ENCODE peak calls at places on chromosomes 1 and 21, in eight cellular contexts. One of them, this sample, is unnamed. For H3K4me1, the result is how much of the 10 kb centered on the place peaks cover.

GRCh38 chr21:45039309-45040113 is 34.9 kb upstream of the ADARB1 start:
- DNase-seq in heart left ventricle: no peak
- DNase-seq in stomach: no peak
- DNase-seq in Caco-2: no peak
- DNase-seq in neural progenitor cell: no peak
- DNase-seq in cardiac muscle cell: no peak
- DNase-seq in CD8-positive, alpha-beta T cell: no peak
- DNase-seq in fibroblast of lung: no peak
- DNase-seq in this sample: no peak

GRCh38 chr1:21706151-21706835 is 37.1 kb upstream of the RAP1GAP start:
- DNase-seq in heart left ventricle: no peak
- DNase-seq in stomach: no peak
- DNase-seq in Caco-2: no peak
- DNase-seq in neural progenitor cell: peak
- DNase-seq in cardiac muscle cell: peak
- DNase-seq in CD8-positive, alpha-beta T cell: no peak
- DNase-seq in fibroblast of lung: peak
- DNase-seq in this sample: peak

GRCh38 chr1:66182551-66183178 is 351.3 kb upstream of the SGIP1 start:
- DNase-seq in heart left ventricle: peak
- DNase-seq in stomach: no peak
- DNase-seq in Caco-2: no peak
- DNase-seq in neural progenitor cell: peak
- DNase-seq in cardiac muscle cell: peak
- DNase-seq in CD8-positive, alpha-beta T cell: peak
- DNase-seq in fibroblast of lung: peak
- DNase-seq in this sample: peak

GRCh38 chr1:212981571-212982328 is 31.4 kb downstream of the VASH2 start:
- DNase-seq in heart left ventricle: peak
- DNase-seq in stomach: peak
- DNase-seq in Caco-2: no peak
- DNase-seq in neural progenitor cell: no peak
- DNase-seq in cardiac muscle cell: no peak
- DNase-seq in CD8-positive, alpha-beta T cell: no peak
- DNase-seq in fibroblast of lung: no peak
- DNase-seq in this sample: no peak

GRCh38 chr1:159746676-159747075 is 32.3 kb upstream of the CRP start:
- DNase-seq in heart left ventricle: no peak
- DNase-seq in stomach: no peak
- DNase-seq in Caco-2: no peak
- DNase-seq in neural progenitor cell: no peak
- DNase-seq in cardiac muscle cell: peak
- DNase-seq in CD8-positive, alpha-beta T cell: no peak
- DNase-seq in fibroblast of lung: no peak
- DNase-seq in this sample: no peak

GRCh38 chr1:46616277-46617107 is at the start of gene MOB3C:
- DNase-seq in heart left ventricle: peak
- DNase-seq in stomach: peak
- DNase-seq in Caco-2: peak
- DNase-seq in neural progenitor cell: peak
- DNase-seq in cardiac muscle cell: peak
- DNase-seq in CD8-positive, alpha-beta T cell: peak
- DNase-seq in fibroblast of lung: peak
- DNase-seq in this sample: peak

GRCh38 chr21:37220981-37221664 is 46.0 kb downstream of the VPS26C start:
- DNase-seq in heart left ventricle: peak
- DNase-seq in stomach: peak
- DNase-seq in Caco-2: peak
- DNase-seq in neural progenitor cell: peak
- DNase-seq in cardiac muscle cell: peak
- DNase-seq in CD8-positive, alpha-beta T cell: peak
- DNase-seq in fibroblast of lung: peak
- DNase-seq in this sample: peak

GRCh38 chr1:56429288-56429687 is 150.1 kb downstream of the PLPP3 start:
- DNase-seq in heart left ventricle: no peak
- DNase-seq in stomach: no peak
- DNase-seq in Caco-2: no peak
- DNase-seq in neural progenitor cell: no peak
- DNase-seq in cardiac muscle cell: no peak
- DNase-seq in CD8-positive, alpha-beta T cell: no peak
- DNase-seq in fibroblast of lung: no peak
- DNase-seq in this sample: no peak

GRCh38 chr21:42118901-42119300 is 47.8 kb downstream of the UMODL1 start:
- DNase-seq in heart left ventricle: no peak
- DNase-seq in stomach: no peak
- DNase-seq in Caco-2: no peak
- DNase-seq in neural progenitor cell: no peak
- DNase-seq in cardiac muscle cell: no peak
- DNase-seq in CD8-positive, alpha-beta T cell: no peak
- DNase-seq in fibroblast of lung: peak
- DNase-seq in this sample: no peak

GRCh38 chr1:25501235-25502058 is 42.0 kb upstream of the LDLRAP1 start:
- DNase-seq in heart left ventricle: no peak
- DNase-seq in stomach: no peak
- DNase-seq in Caco-2: peak
- DNase-seq in neural progenitor cell: peak
- DNase-seq in cardiac muscle cell: peak
- DNase-seq in CD8-positive, alpha-beta T cell: no peak
- DNase-seq in fibroblast of lung: peak
- DNase-seq in this sample: no peak

GRCh38 chr1:30663596-30664091 is 59.7 kb downstream of the MATN1 start:
- DNase-seq in heart left ventricle: no peak
- DNase-seq in stomach: no peak
- DNase-seq in Caco-2: no peak
- DNase-seq in neural progenitor cell: peak
- DNase-seq in cardiac muscle cell: no peak
- DNase-seq in CD8-positive, alpha-beta T cell: no peak
- DNase-seq in fibroblast of lung: no peak
- DNase-seq in this sample: no peak

DNA sequence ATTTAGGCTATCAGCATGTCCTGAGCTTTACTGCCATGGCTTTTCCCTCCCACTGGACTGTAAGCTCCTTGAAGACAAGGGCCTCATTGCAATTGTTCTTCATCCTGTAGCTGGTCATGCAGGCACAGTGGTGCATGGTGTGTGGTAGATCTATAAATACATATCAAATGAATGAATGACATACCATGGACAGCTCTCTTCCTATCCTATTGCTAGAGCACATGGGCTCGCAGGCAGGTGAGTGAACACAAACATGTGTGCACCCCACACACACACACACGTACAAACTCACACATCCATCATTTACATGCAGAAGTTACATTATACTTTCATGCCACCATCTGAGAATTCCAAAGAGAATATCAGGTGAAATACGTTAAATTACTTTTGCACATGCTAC is 172.9 kb upstream of the RUNX1 start:
- DNase-seq in heart left ventricle: no peak
- DNase-seq in stomach: no peak
- DNase-seq in Caco-2: no peak
- DNase-seq in neural progenitor cell: no peak
- DNase-seq in cardiac muscle cell: no peak
- DNase-seq in CD8-positive, alpha-beta T cell: no peak
- DNase-seq in fibroblast of lung: peak
- DNase-seq in this sample: no peak
- H3K4me3 ChIP-seq in heart left ventricle: no peak
- H3K4me3 ChIP-seq in stomach: no peak
- H3K4me3 ChIP-seq in Caco-2: no peak
- H3K4me3 ChIP-seq in neural progenitor cell: no peak
- H3K4me3 ChIP-seq in cardiac muscle cell: no peak
- H3K4me3 ChIP-seq in CD8-positive, alpha-beta T cell: no peak
- H3K4me3 ChIP-seq in fibroblast of lung: no peak
- H3K4me3 ChIP-seq in this sample: no peak

GRCh38 chr1:113872219-113872934 is 865 bp upstream of the PTPN22 start:
- DNase-seq in heart left ventricle: no peak
- DNase-seq in stomach: no peak
- DNase-seq in Caco-2: no peak
- DNase-seq in neural progenitor cell: no peak
- DNase-seq in cardiac muscle cell: peak
- DNase-seq in CD8-positive, alpha-beta T cell: peak
- DNase-seq in fibroblast of lung: no peak
- DNase-seq in this sample: no peak

GRCh38 chr1:113868387-113869083 is 3.0 kb downstream of the PTPN22 start:
- DNase-seq in heart left ventricle: no peak
- DNase-seq in stomach: no peak
- DNase-seq in Caco-2: no peak
- DNase-seq in neural progenitor cell: no peak
- DNase-seq in cardiac muscle cell: no peak
- DNase-seq in CD8-positive, alpha-beta T cell: no peak
- DNase-seq in fibroblast of lung: peak
- DNase-seq in this sample: no peak

GRCh38 chr1:113874017-113874879 is 2.7 kb upstream of the PTPN22 start:
- DNase-seq in heart left ventricle: no peak
- DNase-seq in stomach: no peak
- DNase-seq in Caco-2: no peak
- DNase-seq in neural progenitor cell: peak
- DNase-seq in cardiac muscle cell: peak
- DNase-seq in CD8-positive, alpha-beta T cell: no peak
- DNase-seq in fibroblast of lung: peak
- DNase-seq in this sample: no peak

GRCh38 chr1:113870778-113871177 is 734 bp downstream of the PTPN22 start:
- DNase-seq in heart left ventricle: no peak
- DNase-seq in stomach: no peak
- DNase-seq in Caco-2: no peak
- DNase-seq in neural progenitor cell: no peak
- DNase-seq in cardiac muscle cell: no peak
- DNase-seq in CD8-positive, alpha-beta T cell: peak
- DNase-seq in fibroblast of lung: no peak
- DNase-seq in this sample: no peak

GRCh38 chr1:113871597-113872113 is at the start of gene PTPN22:
- DNase-seq in heart left ventricle: no peak
- DNase-seq in stomach: peak
- DNase-seq in Caco-2: no peak
- DNase-seq in neural progenitor cell: no peak
- DNase-seq in cardiac muscle cell: peak
- DNase-seq in CD8-positive, alpha-beta T cell: peak
- DNase-seq in fibroblast of lung: peak
- DNase-seq in this sample: no peak
- H3K4me1 ChIP-seq in heart left ventricle: under half
- H3K4me1 ChIP-seq in stomach: under half
- H3K4me1 ChIP-seq in Caco-2: under half
- H3K4me1 ChIP-seq in neural progenitor cell: under half
- H3K4me1 ChIP-seq in cardiac muscle cell: under half
- H3K4me1 ChIP-seq in CD8-positive, alpha-beta T cell: half or more
- H3K4me1 ChIP-seq in fibroblast of lung: under half
- H3K4me1 ChIP-seq in this sample: under half

GRCh38 chr1:37098196-37098595 is 63.9 kb upstream of the GRIK3 start:
- DNase-seq in heart left ventricle: no peak
- DNase-seq in stomach: no peak
- DNase-seq in Caco-2: no peak
- DNase-seq in neural progenitor cell: peak
- DNase-seq in cardiac muscle cell: no peak
- DNase-seq in CD8-positive, alpha-beta T cell: no peak
- DNase-seq in fibroblast of lung: no peak
- DNase-seq in this sample: no peak

GRCh38 chr1:37092937-37093336 is 58.6 kb upstream of the GRIK3 start:
- DNase-seq in heart left ventricle: no peak
- DNase-seq in stomach: no peak
- DNase-seq in Caco-2: no peak
- DNase-seq in neural progenitor cell: no peak
- DNase-seq in cardiac muscle cell: no peak
- DNase-seq in CD8-positive, alpha-beta T cell: no peak
- DNase-seq in fibroblast of lung: no peak
- DNase-seq in this sample: no peak

GRCh38 chr1:37100310-37100709 is 66.0 kb upstream of the GRIK3 start:
- DNase-seq in heart left ventricle: no peak
- DNase-seq in stomach: no peak
- DNase-seq in Caco-2: no peak
- DNase-seq in neural progenitor cell: no peak
- DNase-seq in cardiac muscle cell: no peak
- DNase-seq in CD8-positive, alpha-beta T cell: no peak
- DNase-seq in fibroblast of lung: no peak
- DNase-seq in this sample: no peak

GRCh38 chr1:37094302-37094701 is 60.0 kb upstream of the GRIK3 start:
- DNase-seq in heart left ventricle: no peak
- DNase-seq in stomach: no peak
- DNase-seq in Caco-2: no peak
- DNase-seq in neural progenitor cell: no peak
- DNase-seq in cardiac muscle cell: no peak
- DNase-seq in CD8-positive, alpha-beta T cell: no peak
- DNase-seq in fibroblast of lung: no peak
- DNase-seq in this sample: no peak

DNA sequence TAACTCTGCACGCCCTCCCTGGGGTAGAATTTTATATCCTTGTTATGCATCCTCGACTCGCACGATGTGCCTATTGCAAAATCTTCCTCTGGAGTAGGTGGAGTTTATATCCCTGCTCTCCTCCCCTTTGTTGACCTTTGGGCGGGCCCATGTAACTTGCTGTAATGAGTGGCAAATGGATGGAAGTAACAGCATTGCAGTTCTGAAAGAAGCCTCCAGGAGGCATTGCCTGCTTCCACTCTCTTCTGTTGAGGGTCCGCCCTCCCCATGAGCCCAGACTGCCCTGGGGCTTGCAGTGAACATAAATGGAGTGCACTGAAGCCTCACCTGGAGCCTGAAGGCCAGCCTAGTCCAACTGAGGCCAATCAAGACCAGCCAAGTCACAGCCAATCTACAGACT is 62.2 kb upstream of the GRIK3 start:
- DNase-seq in heart left ventricle: no peak
- DNase-seq in stomach: no peak
- DNase-seq in Caco-2: no peak
- DNase-seq in neural progenitor cell: peak
- DNase-seq in cardiac muscle cell: no peak
- DNase-seq in CD8-positive, alpha-beta T cell: no peak
- DNase-seq in fibroblast of lung: no peak
- DNase-seq in this sample: peak
- TF ChIP-seq CTCF in heart left ventricle: no peak
- TF ChIP-seq CTCF in stomach: no peak
- TF ChIP-seq CTCF in Caco-2: peak
- TF ChIP-seq CTCF in neural progenitor cell: peak
- TF ChIP-seq CTCF in cardiac muscle cell: no peak
- TF ChIP-seq CTCF in CD8-positive, alpha-beta T cell: no peak
- TF ChIP-seq CTCF in fibroblast of lung: no peak
- TF ChIP-seq CTCF in this sample: peak

GRCh38 chr1:201021333-201022177 is 2.0 kb downstream of the KIF21B start:
- DNase-seq in heart left ventricle: no peak
- DNase-seq in stomach: no peak
- DNase-seq in Caco-2: no peak
- DNase-seq in neural progenitor cell: peak
- DNase-seq in cardiac muscle cell: no peak
- DNase-seq in CD8-positive, alpha-beta T cell: no peak
- DNase-seq in fibroblast of lung: no peak
- DNase-seq in this sample: no peak

GRCh38 chr1:201022178-201022823 is 1.2 kb downstream of the KIF21B start:
- DNase-seq in heart left ventricle: no peak
- DNase-seq in stomach: no peak
- DNase-seq in Caco-2: no peak
- DNase-seq in neural progenitor cell: no peak
- DNase-seq in cardiac muscle cell: no peak
- DNase-seq in CD8-positive, alpha-beta T cell: no peak
- DNase-seq in fibroblast of lung: no peak
- DNase-seq in this sample: no peak

GRCh38 chr1:201020040-201020591 is 3.4 kb downstream of the KIF21B start:
- DNase-seq in heart left ventricle: no peak
- DNase-seq in stomach: no peak
- DNase-seq in Caco-2: no peak
- DNase-seq in neural progenitor cell: peak
- DNase-seq in cardiac muscle cell: no peak
- DNase-seq in CD8-positive, alpha-beta T cell: peak
- DNase-seq in fibroblast of lung: no peak
- DNase-seq in this sample: no peak

GRCh38 chr1:201019321-201019977 is 4.1 kb downstream of the KIF21B start:
- DNase-seq in heart left ventricle: peak
- DNase-seq in stomach: peak
- DNase-seq in Caco-2: no peak
- DNase-seq in neural progenitor cell: no peak
- DNase-seq in cardiac muscle cell: peak
- DNase-seq in CD8-positive, alpha-beta T cell: peak
- DNase-seq in fibroblast of lung: peak
- DNase-seq in this sample: peak

GRCh38 chr1:201020647-201021332 is 2.7 kb downstream of the KIF21B start:
- DNase-seq in heart left ventricle: no peak
- DNase-seq in stomach: no peak
- DNase-seq in Caco-2: no peak
- DNase-seq in neural progenitor cell: peak
- DNase-seq in cardiac muscle cell: peak
- DNase-seq in CD8-positive, alpha-beta T cell: peak
- DNase-seq in fibroblast of lung: no peak
- DNase-seq in this sample: peak
- H3K4me3 ChIP-seq in heart left ventricle: no peak
- H3K4me3 ChIP-seq in stomach: no peak
- H3K4me3 ChIP-seq in Caco-2: no peak
- H3K4me3 ChIP-seq in neural progenitor cell: no peak
- H3K4me3 ChIP-seq in cardiac muscle cell: no peak
- H3K4me3 ChIP-seq in CD8-positive, alpha-beta T cell: peak
- H3K4me3 ChIP-seq in fibroblast of lung: no peak
- H3K4me3 ChIP-seq in this sample: no peak

This sample was measured in A673.